ENCODE peak calls at places on chromosomes 16 and 17, in seven cellular contexts. A, R, N, Y, H, G and E are unnamed samples.

GRCh38 chr16:3948378-3948995 is 68.0 kb upstream of the CREBBP start:
- DNase-seq in Y (no peak), G (no peak), R (no peak), A (no peak), N (no peak), H (no peak), E (no peak)

GRCh38 chr16:13098536-13098935 is 197.1 kb downstream of the SHISA9 start:
- DNase-seq in H (no peak), R (no peak), A (no peak), G (no peak), N (no peak), Y (no peak), E (no peak)

GRCh38 chr17:65220732-65221131 is 83.6 kb downstream of the RGS9 start:
- DNase-seq in Y (no peak), R (no peak), N (no peak), A (no peak), G (no peak), H (no peak), E (no peak)

GRCh38 chr16:27219161-27219560 is 15.8 kb downstream of the KDM8 start:
- DNase-seq in A (no peak), G (no peak), R (no peak), Y (no peak), N (no peak), H (no peak), E (no peak)

GRCh38 chr16:64920211-64920610 is 201.7 kb downstream of the CDH11 start:
- DNase-seq in A (no peak), N (no peak), R (no peak), G (no peak), Y (no peak), H (no peak), E (no peak)

GRCh38 chr16:30535106-30535776 is 583 bp upstream of the ZNF747 start:
- DNase-seq in G (peak), R (no peak), N (peak), Y (no peak), H (no peak), A (no peak), E (no peak)

GRCh38 chr16:70709961-70710360 is 24.1 kb upstream of the MTSS2 start:
- DNase-seq in H (no peak), N (no peak), A (no peak), R (no peak), Y (no peak), G (no peak), E (no peak)

GRCh38 chr17:54537656-54538055 is 363.0 kb upstream of the TOM1L1 start:
- DNase-seq in N (no peak), H (no peak), Y (no peak), A (no peak), G (no peak), R (no peak), E (no peak)

GRCh38 chr17:8175795-8176196 is 384 bp downstream of the TMEM107 start:
- DNase-seq in Y (no peak), H (no peak), R (no peak), N (peak), A (no peak), G (no peak), E (no peak)

GRCh38 chr16:57807968-57808528 is 5.8 kb upstream of the KIFC3 start:
- DNase-seq in R (peak), G (peak), H (peak), A (peak), Y (peak), N (peak), E (peak)

GRCh38 chr16:83301966-83302365 is 505.8 kb upstream of the HSBP1 start:
- DNase-seq in R (no peak), A (no peak), H (no peak), N (no peak), G (peak), Y (no peak), E (peak)

GRCh38 chr16:77273815-77274214 is 74.6 kb downstream of the SYCE1L start:
- DNase-seq in A (no peak), N (no peak), G (peak), Y (no peak), R (no peak), H (no peak), E (peak)

GRCh38 chr16:16155234-16155633 is 68.1 kb downstream of the ABCC6 start:
- DNase-seq in N (no peak), R (no peak), A (no peak), G (no peak), Y (no peak), H (no peak), E (no peak)

GRCh38 chr16:4846503-4846900 is 586 bp downstream of the GLYR1 start:
- DNase-seq in G (peak), R (no peak), Y (peak), A (no peak), N (peak), H (peak), E (peak)

GRCh38 chr17:79925242-79925957 is 86.2 kb upstream of the CBX4 start:
- DNase-seq in H (no peak), G (peak), Y (no peak), A (no peak), R (no peak), N (no peak), E (peak)

GRCh38 chr16:68715471-68715870 is 21.6 kb upstream of the CDH1 start:
- DNase-seq in A (no peak), H (no peak), G (no peak), N (no peak), Y (no peak), R (no peak), E (no peak)

GRCh38 chr17:55177159-55177913 is 87.4 kb upstream of the HLF start:
- DNase-seq in N (peak), R (no peak), A (no peak), G (no peak), H (no peak), Y (no peak), E (peak)

GRCh38 chr17:50064253-50064991 is 8.5 kb downstream of the ITGA3 start:
- DNase-seq in H (no peak), G (peak), A (peak), N (no peak), R (no peak), Y (peak), E (peak)

GRCh38 chr16:54936979-54937672 is 6.5 kb downstream of the IRX5 start:
- DNase-seq in R (no peak), N (no peak), G (no peak), H (no peak), Y (no peak), A (no peak), E (peak)